ENCODE peak calls at places on chromosomes 13 and 19, in four cellular contexts. One of them, this sample, is unnamed.

GRCh38 chr13:62388515-62388914 is 972.9 kb upstream of the PCDH20 start:
- DNase-seq in thoracic aorta: no peak
- DNase-seq in AG04449: no peak
- DNase-seq in fibroblast of lung: no peak
- DNase-seq in this sample: no peak

GRCh38 chr13:95385808-95386207 is 84.6 kb upstream of the ABCC4 start:
- DNase-seq in fibroblast of lung: no peak
- DNase-seq in AG04449: no peak
- DNase-seq in thoracic aorta: no peak
- DNase-seq in this sample: no peak

GRCh38 chr19:43437712-43438111 is 23.0 kb downstream of the TEX101 start:
- DNase-seq in AG04449: no peak
- DNase-seq in thoracic aorta: no peak
- DNase-seq in fibroblast of lung: no peak
- DNase-seq in this sample: no peak

GRCh38 chr13:47594833-47595232 is 406.2 kb downstream of the SUCLA2 start:
- DNase-seq in fibroblast of lung: no peak
- DNase-seq in thoracic aorta: no peak
- DNase-seq in AG04449: no peak
- DNase-seq in this sample: no peak

GRCh38 chr13:26949701-26950345 is 189.2 kb upstream of the GPR12 start:
- DNase-seq in thoracic aorta: no peak
- DNase-seq in AG04449: no peak
- DNase-seq in fibroblast of lung: no peak
- DNase-seq in this sample: no peak

GRCh38 chr13:79349011-79349410 is 57.0 kb downstream of the RBM26 start:
- DNase-seq in thoracic aorta: no peak
- DNase-seq in AG04449: no peak
- DNase-seq in fibroblast of lung: peak; percentile 68
- DNase-seq in this sample: no peak

GRCh38 chr19:6551607-6552450 is 21.0 kb downstream of the TNFSF9 start:
- DNase-seq in fibroblast of lung: peak; percentile 70
- DNase-seq in AG04449: no peak
- DNase-seq in thoracic aorta: no peak
- DNase-seq in this sample: peak; percentile 70

GRCh38 chr13:37047032-37047431 is 12.5 kb downstream of the SUPT20H start:
- DNase-seq in AG04449: no peak
- DNase-seq in thoracic aorta: no peak
- DNase-seq in fibroblast of lung: no peak
- DNase-seq in this sample: no peak

GRCh38 chr13:93529961-93530360 is 303.4 kb downstream of the GPC6 start:
- DNase-seq in fibroblast of lung: no peak
- DNase-seq in thoracic aorta: no peak
- DNase-seq in AG04449: no peak
- DNase-seq in this sample: no peak

GRCh38 chr19:14979136-14979497 is 547 bp downstream of the SLC1A6 start:
- DNase-seq in fibroblast of lung: no peak
- DNase-seq in thoracic aorta: no peak
- DNase-seq in AG04449: no peak
- DNase-seq in this sample: no peak

GRCh38 chr19:47227347-47228167 is 3.4 kb downstream of the BBC3 start:
- DNase-seq in fibroblast of lung: peak; percentile 92
- DNase-seq in thoracic aorta: peak; percentile 74
- DNase-seq in AG04449: peak; percentile 76
- DNase-seq in this sample: no peak

GRCh38 chr13:111022886-111023285 is 92.2 kb upstream of the ARHGEF7 start:
- DNase-seq in fibroblast of lung: no peak
- DNase-seq in AG04449: no peak
- DNase-seq in thoracic aorta: no peak
- DNase-seq in this sample: no peak

GRCh38 chr13:75461314-75461713 is 20.7 kb downstream of the TBC1D4 start:
- DNase-seq in fibroblast of lung: peak; percentile 12
- DNase-seq in AG04449: no peak
- DNase-seq in thoracic aorta: no peak
- DNase-seq in this sample: no peak

GRCh38 chr19:5893907-5894703 is 9.5 kb downstream of the NDUFA11 start:
- DNase-seq in fibroblast of lung: no peak
- DNase-seq in thoracic aorta: no peak
- DNase-seq in AG04449: no peak
- DNase-seq in this sample: no peak

GRCh38 chr13:30665638-30666037 is 47.9 kb downstream of the USPL1 start:
- DNase-seq in AG04449: no peak
- DNase-seq in thoracic aorta: no peak
- DNase-seq in fibroblast of lung: no peak
- DNase-seq in this sample: no peak

GRCh38 chr13:33017410-33017929 is 1.2 kb downstream of the KL start:
- DNase-seq in fibroblast of lung: peak; percentile 55
- DNase-seq in AG04449: no peak
- DNase-seq in thoracic aorta: no peak
- DNase-seq in this sample: peak; percentile 38

This sample was measured in activated T-cell treated with anti-CD3 and anti-CD28 coated beads for 48 hours.